ENCODE peak calls at places on chromosome 2, in nine cellular contexts. H, Q, J, Z, F, T, M, P and S are unnamed samples.

GRCh38 chr2:190972846-190973245 is 41.1 kb downstream of the STAT1 start:
- DNase-seq in H (no peak), Q (no peak), J (no peak), Z (no peak), F (no peak), T (no peak), M (no peak), P (no peak), S (no peak)

GRCh38 chr2:236101311-236101950 is 66.8 kb downstream of the GBX2 start:
- DNase-seq in H (no peak), Q (no peak), J (no peak), Z (no peak), F (no peak), T (no peak), M (no peak), P (no peak), S (no peak)

GRCh38 chr2:11498543-11499034 is 32.6 kb upstream of the E2F6 start:
- DNase-seq in H (peak), Q (no peak), J (no peak), Z (no peak), F (no peak), T (peak), M (peak), P (peak), S (peak)

GRCh38 chr2:208490492-208490891 is 83.9 kb downstream of the PTH2R start:
- DNase-seq in H (no peak), Q (no peak), J (no peak), Z (no peak), F (no peak), T (no peak), M (no peak), P (no peak), S (no peak)

GRCh38 chr2:51720826-51721225 is 688.9 kb upstream of the NRXN1 start:
- DNase-seq in H (no peak), Q (no peak), J (no peak), Z (no peak), F (no peak), T (no peak), M (no peak), P (no peak), S (no peak)

GRCh38 chr2:233414273-233414654 is 60.0 kb downstream of the DGKD start:
- DNase-seq in H (no peak), Q (no peak), J (no peak), Z (no peak), F (no peak), T (no peak), M (no peak), P (no peak), S (peak)

GRCh38 chr2:119823734-119824334 is 64.1 kb downstream of the PTPN4 start:
- DNase-seq in H (no peak), Q (peak), J (no peak), Z (peak), F (no peak), T (no peak), M (peak), P (no peak), S (no peak)

GRCh38 chr2:221518937-221519635 is 53.0 kb downstream of the EPHA4 start:
- DNase-seq in H (peak), Q (no peak), J (no peak), Z (no peak), F (no peak), T (no peak), M (no peak), P (no peak), S (no peak)

GRCh38 chr2:237677951-237678481 is 50.6 kb downstream of the LRRFIP1 start:
- DNase-seq in H (no peak), Q (peak), J (no peak), Z (peak), F (no peak), T (no peak), M (peak), P (peak), S (no peak)

GRCh38 chr2:113757059-113757657 is 716 bp upstream of the SLC35F5 start:
- DNase-seq in H (peak), Q (no peak), J (no peak), Z (no peak), F (no peak), T (no peak), M (peak), P (no peak), S (no peak)

GRCh38 chr2:75340560-75340959 is 141.2 kb upstream of the TACR1 start:
- DNase-seq in H (no peak), Q (no peak), J (no peak), Z (no peak), F (no peak), T (no peak), M (no peak), P (no peak), S (no peak)

GRCh38 chr2:55054476-55054875 is 4.2 kb upstream of the RTN4 start:
- DNase-seq in H (no peak), Q (no peak), J (no peak), Z (no peak), F (no peak), T (no peak), M (no peak), P (no peak), S (no peak)

GRCh38 chr2:110747522-110748488 is 15.4 kb downstream of the ACOXL start:
- DNase-seq in H (no peak), Q (no peak), J (no peak), Z (no peak), F (no peak), T (no peak), M (no peak), P (no peak), S (no peak)

GRCh38 chr2:25197336-25198208 is 29.2 kb upstream of the POMC start:
- DNase-seq in H (no peak), Q (no peak), J (no peak), Z (no peak), F (no peak), T (no peak), M (no peak), P (no peak), S (no peak)

GRCh38 chr2:217756375-217757107 is 246.3 kb downstream of the TNS1 start:
- DNase-seq in H (peak), Q (peak), J (peak), Z (peak), F (peak), T (peak), M (peak), P (peak), S (peak)

GRCh38 chr2:232721261-232721660 is 24.1 kb downstream of the GIGYF2 start:
- DNase-seq in H (no peak), Q (no peak), J (no peak), Z (no peak), F (no peak), T (no peak), M (no peak), P (no peak), S (no peak)

GRCh38 chr2:45494275-45494977 is 116.6 kb downstream of the SRBD1 start:
- DNase-seq in H (no peak), Q (peak), J (no peak), Z (peak), F (no peak), T (no peak), M (peak), P (no peak), S (no peak)

GRCh38 chr2:134206573-134206972 is 47.3 kb upstream of the MGAT5 start:
- DNase-seq in H (no peak), Q (peak), J (no peak), Z (no peak), F (no peak), T (no peak), M (no peak), P (no peak), S (peak)

GRCh38 chr2:150919899-150920298 is 341.8 kb downstream of the RBM43 start:
- DNase-seq in H (no peak), Q (no peak), J (no peak), Z (no peak), F (no peak), T (no peak), M (no peak), P (no peak), S (no peak)

GRCh38 chr2:1807167-1807566 is 62.9 kb upstream of the PXDN start:
- DNase-seq in H (no peak), Q (no peak), J (no peak), Z (no peak), F (no peak), T (no peak), M (no peak), P (peak), S (no peak)

GRCh38 chr2:182716665-182716990 is 571 bp downstream of the DNAJC10 start:
- DNase-seq in H (peak), Q (no peak), J (peak), Z (peak), F (no peak), T (no peak), M (peak), P (no peak), S (peak)

GRCh38 chr2:182717451-182718215 is 1.6 kb downstream of the DNAJC10 start:
- DNase-seq in H (no peak), Q (peak), J (no peak), Z (no peak), F (no peak), T (no peak), M (no peak), P (no peak), S (no peak)

GRCh38 chr2:182715121-182715895 is 749 bp upstream of the DNAJC10 start:
- DNase-seq in H (no peak), Q (no peak), J (no peak), Z (no peak), F (no peak), T (no peak), M (peak), P (no peak), S (no peak)

GRCh38 chr2:182718459-182718858 is 2.4 kb downstream of the DNAJC10 start:
- DNase-seq in H (no peak), Q (no peak), J (no peak), Z (no peak), F (no peak), T (no peak), M (no peak), P (no peak), S (no peak)

DNA sequence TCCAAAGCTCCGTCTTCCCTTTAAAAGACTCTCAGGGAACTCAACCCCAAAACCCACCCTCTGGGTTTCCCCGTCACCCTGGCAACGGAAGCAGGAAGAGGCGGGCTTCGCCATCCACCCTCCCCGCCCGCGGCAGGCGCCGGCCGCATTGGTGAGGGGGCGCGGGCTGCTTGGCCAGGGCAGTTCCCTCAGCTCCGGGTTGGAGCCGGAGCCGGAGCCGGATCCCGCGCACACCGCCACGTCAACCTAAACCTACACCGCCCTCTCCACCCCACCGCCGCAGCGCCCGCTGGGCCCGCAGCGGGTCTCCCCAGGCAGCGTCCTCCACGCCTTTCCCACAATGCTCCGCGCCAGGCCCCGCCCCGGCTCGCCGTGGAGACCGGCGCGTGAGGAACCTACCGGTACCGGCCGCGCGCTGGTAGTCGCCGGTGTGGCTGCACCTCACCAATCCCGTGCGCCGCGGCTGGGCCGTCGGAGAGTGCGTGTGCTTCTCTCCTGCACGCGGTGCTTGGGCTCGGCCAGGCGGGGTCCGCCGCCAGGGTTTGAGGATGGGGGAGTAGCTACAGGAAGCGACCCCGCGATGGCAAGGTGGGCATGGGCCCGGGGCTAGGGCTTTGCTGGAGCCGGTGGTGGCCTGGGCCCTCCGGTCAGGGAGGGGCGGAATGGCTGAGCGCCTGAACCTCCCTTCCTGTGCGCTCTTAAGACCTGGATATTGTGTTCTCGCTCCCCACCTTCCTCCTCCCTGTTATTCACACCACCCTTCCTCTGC is at the start of gene DNAJC10:
- DNase-seq in H (peak), Q (peak), J (peak), Z (peak), F (peak), T (peak), M (peak), P (peak), S (peak)
- TF ChIP-seq POLR2A in H (peak), Q (peak), J (peak), Z (peak), F (peak), T (peak), M (peak), P (no peak), S (no peak)

GRCh38 chr2:23568257-23569190 is 183.5 kb downstream of the KLHL29 start:
- DNase-seq in H (no peak), Q (no peak), J (no peak), Z (no peak), F (no peak), T (no peak), M (no peak), P (no peak), S (no peak)
- TF ChIP-seq POLR2AphosphoS5 in H (no peak), Q (no peak), J (no peak), Z (no peak), F (no peak), T (no peak), M (no peak), P (no peak), S (no peak)

DNA sequence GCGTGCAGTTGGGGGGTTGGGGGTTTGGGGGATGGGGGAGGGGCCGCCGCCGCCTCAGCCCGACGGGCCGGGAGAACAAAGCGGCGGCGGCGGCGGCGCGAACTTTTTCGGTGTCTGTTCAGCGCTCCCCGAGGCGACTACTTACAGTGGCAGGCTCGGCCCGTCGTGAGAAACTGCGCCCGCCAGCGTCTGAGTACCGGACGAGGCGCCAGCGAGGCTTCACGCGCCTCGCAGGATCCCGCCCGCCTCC is 172 bp downstream of the PRKD3 start:
- DNase-seq in H (peak), Q (no peak), J (no peak), Z (no peak), F (no peak), T (peak), M (peak), P (peak), S (no peak)
- TF ChIP-seq POLR2A in H (peak), Q (no peak), J (peak), Z (peak), F (peak), T (no peak), M (peak), P (peak), S (no peak)

GRCh38 chr2:86006524-86006923 is 99.2 kb downstream of the POLR1A start:
- DNase-seq in H (no peak), Q (no peak), J (no peak), Z (no peak), F (no peak), T (no peak), M (no peak), P (no peak), S (no peak)

GRCh38 chr2:86012017-86012712 is 93.5 kb downstream of the POLR1A start:
- DNase-seq in H (no peak), Q (no peak), J (no peak), Z (no peak), F (no peak), T (peak), M (no peak), P (no peak), S (no peak)

GRCh38 chr2:86011449-86011941 is 94.2 kb downstream of the POLR1A start:
- DNase-seq in H (peak), Q (no peak), J (no peak), Z (no peak), F (no peak), T (no peak), M (no peak), P (no peak), S (no peak)

GRCh38 chr2:86014493-86014892 is 91.2 kb downstream of the POLR1A start:
- DNase-seq in H (no peak), Q (no peak), J (no peak), Z (no peak), F (no peak), T (no peak), M (no peak), P (no peak), S (no peak)

DNA sequence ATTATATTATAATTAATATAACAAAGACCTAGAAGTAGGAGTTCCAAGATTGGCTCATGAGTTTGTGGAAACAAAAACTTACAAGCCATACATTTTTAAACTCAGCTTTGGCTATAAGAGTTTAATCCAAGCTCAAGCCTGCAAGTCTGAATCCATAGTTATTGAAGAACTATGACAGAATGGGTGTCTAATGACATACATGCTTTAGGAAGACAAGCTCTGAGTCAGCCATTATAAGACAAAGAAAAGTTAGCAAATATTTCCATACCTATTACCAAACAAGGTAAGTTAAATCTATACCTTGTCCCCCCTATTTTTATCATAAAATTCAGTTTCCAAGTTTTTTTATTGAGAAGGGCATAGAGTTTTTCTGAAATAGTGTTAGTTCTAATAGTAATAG is 95.6 kb downstream of the POLR1A start:
- DNase-seq in H (no peak), Q (no peak), J (no peak), Z (no peak), F (no peak), T (no peak), M (no peak), P (no peak), S (no peak)
- TF ChIP-seq POLR2AphosphoS5 in H (no peak), Q (no peak), J (no peak), Z (no peak), F (no peak), T (no peak), M (no peak), P (no peak), S (no peak)

GRCh38 chr2:65354773-65355172 is 77.6 kb downstream of the SPRED2 start:
- DNase-seq in H (no peak), Q (no peak), J (no peak), Z (no peak), F (no peak), T (no peak), M (no peak), P (no peak), S (no peak)

GRCh38 chr2:65351234-65351947 is 81.0 kb downstream of the SPRED2 start:
- DNase-seq in H (no peak), Q (no peak), J (no peak), Z (peak), F (no peak), T (no peak), M (no peak), P (no peak), S (no peak)

GRCh38 chr2:65351948-65352595 is 80.3 kb downstream of the SPRED2 start:
- DNase-seq in H (no peak), Q (no peak), J (no peak), Z (no peak), F (no peak), T (no peak), M (no peak), P (no peak), S (no peak)

GRCh38 chr2:65353927-65354326 is 78.5 kb downstream of the SPRED2 start:
- DNase-seq in H (peak), Q (no peak), J (no peak), Z (no peak), F (no peak), T (no peak), M (no peak), P (no peak), S (no peak)

DNA sequence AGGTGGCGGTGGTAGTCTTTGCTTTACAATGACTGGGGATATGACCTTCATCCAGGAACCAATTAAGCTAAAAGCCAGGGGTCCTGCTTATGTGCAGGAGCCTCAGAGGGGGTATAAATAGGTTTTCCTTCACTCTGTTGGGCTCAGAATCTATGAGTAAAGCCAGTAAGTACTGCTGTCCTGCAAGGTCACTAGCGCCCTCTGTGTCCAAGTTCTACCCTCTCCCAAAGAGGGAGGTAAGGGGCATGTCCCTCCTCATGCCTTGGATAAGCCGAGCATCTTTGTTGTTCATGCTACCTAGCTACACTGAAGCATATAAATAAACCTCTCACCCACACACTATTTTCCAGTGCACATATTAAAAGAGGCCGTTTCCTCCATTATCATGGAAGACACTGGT is 79.4 kb downstream of the SPRED2 start:
- DNase-seq in H (no peak), Q (no peak), J (no peak), Z (no peak), F (no peak), T (no peak), M (no peak), P (no peak), S (no peak)
- TF ChIP-seq POLR2A in H (no peak), Q (no peak), J (no peak), Z (no peak), F (no peak), T (no peak), M (no peak), P (no peak), S (no peak)

DNA sequence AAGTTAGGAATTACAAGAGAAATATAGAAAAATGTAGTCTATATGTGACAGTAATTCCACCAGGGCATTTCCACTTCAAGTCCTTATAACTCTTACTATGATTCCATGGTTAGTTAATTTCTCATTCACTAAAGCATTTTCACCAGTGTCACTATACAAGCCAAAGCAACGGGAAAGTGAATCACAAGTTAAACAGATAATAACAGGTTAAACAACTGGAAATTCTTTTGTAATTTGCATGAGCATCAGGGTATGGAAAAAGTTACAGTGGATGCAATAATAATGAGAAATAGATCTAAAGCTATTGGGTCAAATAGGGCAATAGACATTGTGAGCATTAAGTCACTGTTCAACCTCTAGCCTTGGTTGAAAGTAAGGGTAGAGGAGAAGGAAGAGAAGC is 88.9 kb upstream of the ST6GAL2 start:
- DNase-seq in H (no peak), Q (no peak), J (no peak), Z (no peak), F (no peak), T (no peak), M (no peak), P (no peak), S (no peak)
- TF ChIP-seq POLR2AphosphoS5 in H (no peak), Q (no peak), J (no peak), Z (no peak), F (no peak), T (no peak), M (no peak), P (no peak), S (no peak)

DNA sequence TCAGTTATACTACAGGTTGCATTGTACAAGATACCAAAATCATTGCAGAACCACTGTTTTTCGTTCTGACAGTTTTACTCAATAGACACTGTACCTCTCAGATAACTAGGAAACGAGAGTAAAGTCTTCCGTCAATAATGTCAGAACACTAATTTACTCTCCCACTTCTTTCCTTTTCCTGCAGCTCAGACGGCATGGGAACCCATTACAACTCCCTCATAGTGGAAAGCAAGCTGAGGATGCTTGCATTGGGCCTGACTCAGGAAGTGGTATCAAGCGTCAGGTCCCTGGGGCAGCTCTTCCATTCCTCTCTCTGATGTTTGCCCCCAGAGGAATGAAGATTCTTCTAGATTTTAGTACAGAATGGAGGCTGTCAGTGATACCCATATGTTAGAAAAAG is 23.9 kb upstream of the FHL2 start:
- DNase-seq in H (no peak), Q (no peak), J (no peak), Z (no peak), F (no peak), T (no peak), M (no peak), P (no peak), S (no peak)
- TF ChIP-seq POLR2A in H (no peak), Q (no peak), J (no peak), Z (no peak), F (no peak), T (no peak), M (no peak), P (no peak), S (no peak)